ENCODE peak calls at places on chromosomes 1 and 21, in four cellular contexts. L is pancreas, W is MM.1S, Q is prostate gland. B is an unnamed sample.

GRCh38 chr1:170010443-170010842 is 64.1 kb downstream of the KIFAP3 start:
- DNase-seq in L (peak; percentile 2), W (peak; percentile 65), Q (no peak), B (peak; percentile 82)

GRCh38 chr1:152018537-152018936 is 18.3 kb downstream of the S100A11 start:
- DNase-seq in L (no peak), W (no peak), Q (no peak), B (peak; percentile 25)

GRCh38 chr1:75539230-75540116 is 71.4 kb downstream of the SLC44A5 start:
- DNase-seq in L (peak; percentile 4), W (no peak), Q (no peak), B (peak; percentile 63)

GRCh38 chr1:7432102-7432895 is 338.8 kb upstream of the VAMP3 start:
- DNase-seq in L (no peak), W (no peak), Q (no peak), B (no peak)

GRCh38 chr1:92476071-92476607 is 10.6 kb downstream of the GFI1 start:
- DNase-seq in L (no peak), W (no peak), Q (no peak), B (no peak)

GRCh38 chr21:25062061-25062460 is 545.2 kb downstream of the MRPL39 start:
- DNase-seq in L (no peak), W (no peak), Q (no peak), B (no peak)

GRCh38 chr1:116981521-116982037 is 20.0 kb upstream of the CD101 start:
- DNase-seq in L (no peak), W (no peak), Q (no peak), B (no peak)

GRCh38 chr1:156812293-156812990 is 4.2 kb downstream of the SH2D2A start:
- DNase-seq in L (no peak), W (no peak), Q (no peak), B (no peak)

GRCh38 chr1:84753516-84754375 is 63.5 kb upstream of the SSX2IP start:
- DNase-seq in L (peak; percentile 56), W (peak; percentile 45), Q (peak; percentile 69), B (peak; percentile 84)

GRCh38 chr1:167446946-167447345 is 71.4 kb downstream of the CD247 start:
- DNase-seq in L (no peak), W (no peak), Q (no peak), B (no peak)

GRCh38 chr1:180433873-180434272 is 68.5 kb downstream of the ACBD6 start:
- DNase-seq in L (no peak), W (no peak), Q (no peak), B (no peak)

GRCh38 chr1:85850238-85850637 is 142.0 kb upstream of the ZNHIT6 start:
- DNase-seq in L (no peak), W (peak; percentile 74), Q (no peak), B (no peak)

GRCh38 chr1:98674075-98674781 is 12.7 kb downstream of the SNX7 start:
- DNase-seq in L (no peak), W (no peak), Q (no peak), B (peak; percentile 29)

GRCh38 chr1:52798331-52798730 is 44.2 kb upstream of the ZYG11A start:
- DNase-seq in L (no peak), W (no peak), Q (no peak), B (no peak)

GRCh38 chr1:31954607-31955283 is 16.6 kb upstream of the PTP4A2 start:
- DNase-seq in L (peak; percentile 44), W (no peak), Q (peak; percentile 69), B (peak; percentile 99)

GRCh38 chr1:246580497-246581047 is 14.3 kb downstream of the CNST start:
- DNase-seq in L (no peak), W (no peak), Q (no peak), B (no peak)

GRCh38 chr1:203320546-203321272 is 15.4 kb downstream of the BTG2 start:
- DNase-seq in L (peak; percentile 80), W (peak; percentile 100), Q (peak; percentile 80), B (peak; percentile 76)

GRCh38 chr1:145771056-145771455 is 51.8 kb downstream of the CD160 start:
- DNase-seq in L (no peak), W (no peak), Q (no peak), B (no peak)

GRCh38 chr1:199404191-199404590 is 623.3 kb upstream of the NR5A2 start:
- DNase-seq in L (no peak), W (no peak), Q (no peak), B (no peak)

GRCh38 chr1:213931804-213932203 is 56.0 kb upstream of the PROX1 start:
- DNase-seq in L (no peak), W (no peak), Q (no peak), B (no peak)

GRCh38 chr21:29641635-29642550 is 297.9 kb downstream of the GRIK1 start:
- DNase-seq in L (no peak), W (no peak), Q (no peak), B (no peak)

GRCh38 chr1:76713535-76713934 is 153.7 kb upstream of the ST6GALNAC5 start:
- DNase-seq in L (no peak), W (no peak), Q (no peak), B (no peak)

GRCh38 chr1:17419626-17420328 is 19.7 kb downstream of the RCC2 start:
- DNase-seq in L (peak; percentile 25), W (peak; percentile 45), Q (peak; percentile 46), B (peak; percentile 84)

GRCh38 chr1:17422461-17422860 is 17.0 kb downstream of the RCC2 start:
- DNase-seq in L (no peak), W (no peak), Q (no peak), B (no peak)

GRCh38 chr1:17425806-17426205 is 13.7 kb downstream of the RCC2 start:
- DNase-seq in L (no peak), W (no peak), Q (no peak), B (no peak)

GRCh38 chr1:17420361-17420760 is 19.1 kb downstream of the RCC2 start:
- DNase-seq in L (no peak), W (no peak), Q (no peak), B (no peak)

DNA sequence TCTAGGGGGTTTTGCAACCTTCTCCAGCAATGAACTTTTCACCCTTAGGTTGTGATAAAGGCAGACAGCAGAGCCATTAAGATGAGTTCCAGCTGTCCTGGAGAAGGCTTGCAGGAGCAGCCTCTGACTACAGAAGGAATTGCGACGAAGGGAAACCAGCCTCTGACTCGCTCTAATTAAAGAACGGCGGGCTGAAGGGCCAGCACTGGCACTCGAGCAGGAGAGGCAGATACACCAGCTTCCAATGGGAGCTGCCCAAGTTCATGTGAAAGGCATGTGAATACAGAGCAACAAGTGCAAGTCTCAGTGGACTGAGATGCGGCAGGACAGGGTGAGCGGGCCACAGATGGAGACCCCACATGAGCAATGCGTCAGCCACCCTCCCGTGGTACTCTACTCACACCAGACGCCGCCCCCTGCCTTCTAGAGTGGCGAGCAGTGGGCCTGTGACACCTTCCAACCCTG is 15.7 kb downstream of the RCC2 start:
- DNase-seq in L (no peak), W (no peak), Q (no peak), B (peak; percentile 70)
- H3K27ac ChIP-seq in L (no peak overlapping the region), W (no peak overlapping the region), Q (peak overlapping the region; percentile 47), B (peak overlapping the region; percentile 74)

GRCh38 chr1:20365421-20366075 is 74.9 kb downstream of the VWA5B1 start:
- DNase-seq in L (no peak), W (no peak), Q (no peak), B (no peak)
- H3K4me3 ChIP-seq in L (no peak overlapping the region), W (no peak overlapping the region), Q (no peak overlapping the region), B (peak overlapping the region; percentile 16)

DNA sequence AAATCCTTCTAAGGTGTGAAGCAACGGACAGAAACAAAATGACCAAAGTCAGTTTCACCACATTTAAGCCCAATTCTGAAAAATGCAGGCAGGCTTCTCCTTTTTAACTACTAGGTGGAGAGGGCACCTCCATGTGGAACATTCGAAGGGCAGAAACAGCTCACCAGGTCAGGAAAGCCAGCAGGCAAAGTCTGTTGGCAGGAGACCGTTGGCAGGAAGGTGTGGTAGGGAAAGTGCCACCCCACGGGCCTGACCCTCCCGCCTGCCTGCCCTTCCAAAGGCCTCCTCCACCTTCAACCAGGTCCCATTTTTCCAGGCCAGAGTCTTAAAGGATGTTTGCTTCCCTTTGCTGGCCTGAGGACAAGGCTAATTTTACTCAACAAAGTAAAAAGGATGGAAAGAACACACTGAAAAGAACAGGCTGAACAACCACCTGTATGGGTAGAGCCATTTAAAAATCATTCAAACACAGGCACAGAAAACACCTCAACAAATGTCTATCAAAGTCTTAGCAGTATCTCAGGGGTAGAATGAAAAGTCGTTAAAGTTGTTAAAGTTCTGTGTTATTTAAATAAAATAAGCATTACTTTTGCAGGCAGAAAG is 26.4 kb downstream of the CAPZB start:
- DNase-seq in L (no peak), W (no peak), Q (peak; percentile 48), B (no peak)
- H3K4me1 ChIP-seq in L (no peaks in the 10 kb centered on the region), W (peaks cover 16% of the 10 kb centered on the region), Q (peaks cover 19% of the 10 kb centered on the region), B (peaks cover 35% of the 10 kb centered on the region)

GRCh38 chr1:21896026-21896425 is 41.1 kb downstream of the HSPG2 start:
- DNase-seq in L (no peak), W (no peak), Q (no peak), B (no peak)
- H3K27ac ChIP-seq in L (no peak overlapping the region), W (no peak overlapping the region), Q (peak overlapping the region; percentile 66), B (peak overlapping the region; percentile 75)

GRCh38 chr1:34190692-34191091 is 14.0 kb downstream of the C1orf94 start:
- DNase-seq in L (no peak), W (no peak), Q (no peak), B (no peak)

GRCh38 chr1:34188985-34189384 is 12.3 kb downstream of the C1orf94 start:
- DNase-seq in L (no peak), W (no peak), Q (no peak), B (no peak)

GRCh38 chr1:34192621-34193020 is 15.9 kb downstream of the C1orf94 start:
- DNase-seq in L (no peak), W (no peak), Q (no peak), B (no peak)

GRCh38 chr1:34188418-34188817 is 11.7 kb downstream of the C1orf94 start:
- DNase-seq in L (no peak), W (no peak), Q (no peak), B (no peak)

GRCh38 chr1:34186741-34187494 is 10.2 kb downstream of the C1orf94 start:
- DNase-seq in L (no peak), W (no peak), Q (no peak), B (no peak)
- H3K4me3 ChIP-seq in L (no peak overlapping the region), W (no peak overlapping the region), Q (no peak overlapping the region), B (no peak overlapping the region)

GRCh38 chr1:154609398-154610380 is 1.7 kb upstream of the ADAR start:
- DNase-seq in L (no peak), W (peak; percentile 85), Q (no peak), B (no peak)
- H3K4me1 ChIP-seq in L (no peaks in the 10 kb centered on the region), W (peaks cover 24% of the 10 kb centered on the region), Q (peaks cover 4% of the 10 kb centered on the region), B (no peaks in the 10 kb centered on the region)

DNA sequence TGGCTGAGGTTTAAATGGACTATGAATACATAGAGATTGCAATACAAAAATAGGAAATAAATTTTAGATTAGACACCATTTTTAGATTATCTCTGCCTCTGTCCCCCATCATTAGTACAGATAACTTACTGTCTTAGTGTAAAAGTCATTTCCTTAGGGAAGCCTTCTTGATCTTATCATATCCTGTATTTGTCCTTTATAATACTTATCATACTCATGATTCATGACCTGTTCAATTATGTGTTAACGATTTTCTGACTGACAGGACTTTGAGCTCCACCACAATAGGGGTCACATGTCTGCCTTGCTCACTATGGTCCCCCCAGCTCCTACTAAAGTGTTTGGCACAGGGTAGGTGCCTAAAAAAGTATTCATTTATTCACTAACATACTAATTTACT is 14.6 kb downstream of the TEX38 start:
- DNase-seq in L (no peak), W (no peak), Q (no peak), B (no peak)
- H3K27ac ChIP-seq in L (no peak overlapping the region), W (no peak overlapping the region), Q (no peak overlapping the region), B (no peak overlapping the region)

B was measured in cardiac muscle cell.